ENCODE peak calls at places on chromosome 20, in eight cellular contexts. R is COR-L47, L is GM06990, B is iris pigment epithelial cell, O is fibroblast of pulmonary artery, P is iPS-NIHi11, H is fibroblast of the aortic adventitia, C is pancreas. U is an unnamed sample.

GRCh38 chr20:34220581-34220980 is 20.6 kb upstream of the ASIP start:
- DNase-seq in R (no peak), L (no peak), B (peak), O (peak), P (no peak), H (peak), C (no peak), U (peak)

GRCh38 chr20:59673998-59674445 is 69.7 kb downstream of the PHACTR3 start:
- DNase-seq in R (no peak), L (no peak), B (no peak), O (no peak), P (no peak), H (no peak), C (no peak), U (no peak)

GRCh38 chr20:25864986-25865714 is 168.5 kb upstream of the ZNF337 start:
- DNase-seq in R (no peak), L (no peak), B (no peak), O (no peak), P (no peak), H (no peak), C (no peak), U (no peak)

GRCh38 chr20:17676942-17677341 is 5.1 kb downstream of the RRBP1 start:
- DNase-seq in R (no peak), L (no peak), B (peak), O (no peak), P (no peak), H (peak), C (no peak), U (no peak)

GRCh38 chr20:3706774-3707507 is 5.5 kb downstream of the SIGLEC1 start:
- DNase-seq in R (no peak), L (no peak), B (peak), O (no peak), P (no peak), H (peak), C (no peak), U (no peak)

GRCh38 chr20:52087471-52087870 is 104.1 kb downstream of the ZFP64 start:
- DNase-seq in R (no peak), L (no peak), B (no peak), O (no peak), P (no peak), H (no peak), C (no peak), U (no peak)

GRCh38 chr20:62554214-62554897 is 78.6 kb upstream of the GATA5 start:
- DNase-seq in R (no peak), L (no peak), B (no peak), O (no peak), P (no peak), H (no peak), C (no peak), U (no peak)

GRCh38 chr20:53660078-53660909 is 66.7 kb upstream of the ZNF217 start:
- DNase-seq in R (no peak), L (peak), B (no peak), O (peak), P (no peak), H (peak), C (no peak), U (no peak)

GRCh38 chr20:37282558-37282957 is 6.9 kb upstream of the MANBAL start:
- DNase-seq in R (no peak), L (no peak), B (peak), O (peak), P (peak), H (peak), C (no peak), U (peak)

GRCh38 chr20:25668446-25668845 is 28.2 kb downstream of the ZNF337 start:
- DNase-seq in R (no peak), L (no peak), B (no peak), O (peak), P (no peak), H (no peak), C (no peak), U (no peak)